ENCODE peak calls at places on chromosome 11, in four cellular contexts. One of them, this sample, is unnamed. For H3K4me1, the result is how much of the 10 kb centered on the place peaks cover.

GRCh38 chr11:100918551-100919500 is 210.8 kb downstream of the PGR start:
- DNase-seq in cardiac muscle cell: no peak
- DNase-seq in neural progenitor cell: peak
- DNase-seq in body of pancreas: no peak
- DNase-seq in this sample: peak

GRCh38 chr11:61618991-61619390 is 38.1 kb upstream of the SYT7 start:
- DNase-seq in cardiac muscle cell: no peak
- DNase-seq in neural progenitor cell: no peak
- DNase-seq in body of pancreas: no peak
- DNase-seq in this sample: no peak

GRCh38 chr11:73225001-73225686 is 7.1 kb downstream of the P2RY2 start:
- DNase-seq in cardiac muscle cell: peak
- DNase-seq in neural progenitor cell: peak
- DNase-seq in body of pancreas: no peak
- DNase-seq in this sample: no peak

GRCh38 chr11:44178381-44178780 is 82.9 kb downstream of the EXT2 start:
- DNase-seq in cardiac muscle cell: peak
- DNase-seq in neural progenitor cell: peak
- DNase-seq in body of pancreas: no peak
- DNase-seq in this sample: peak

GRCh38 chr11:121494355-121495099 is 41.8 kb upstream of the SORL1-AS1 start:
- DNase-seq in cardiac muscle cell: no peak
- DNase-seq in neural progenitor cell: no peak
- DNase-seq in body of pancreas: no peak
- DNase-seq in this sample: no peak

GRCh38 chr11:17379383-17380180 is 8.9 kb downstream of the KCNJ11 start:
- DNase-seq in cardiac muscle cell: no peak
- DNase-seq in neural progenitor cell: no peak
- DNase-seq in body of pancreas: no peak
- DNase-seq in this sample: no peak

GRCh38 chr11:17129003-17129402 is 51.5 kb upstream of the RPS13 start:
- DNase-seq in cardiac muscle cell: no peak
- DNase-seq in neural progenitor cell: no peak
- DNase-seq in body of pancreas: no peak
- DNase-seq in this sample: no peak

GRCh38 chr11:45017329-45017728 is 66.6 kb upstream of the TP53I11 start:
- DNase-seq in cardiac muscle cell: peak
- DNase-seq in neural progenitor cell: peak
- DNase-seq in body of pancreas: no peak
- DNase-seq in this sample: no peak

GRCh38 chr11:126405374-126405773 is 49.9 kb downstream of the ST3GAL4 start:
- DNase-seq in cardiac muscle cell: no peak
- DNase-seq in neural progenitor cell: no peak
- DNase-seq in body of pancreas: no peak
- DNase-seq in this sample: no peak

GRCh38 chr11:120820040-120820439 is 203.9 kb upstream of the TBCEL start:
- DNase-seq in cardiac muscle cell: no peak
- DNase-seq in neural progenitor cell: no peak
- DNase-seq in body of pancreas: no peak
- DNase-seq in this sample: no peak

GRCh38 chr11:11069741-11070550 is 212.1 kb upstream of the ZBED5 start:
- DNase-seq in cardiac muscle cell: no peak
- DNase-seq in neural progenitor cell: peak
- DNase-seq in body of pancreas: no peak
- DNase-seq in this sample: no peak
- H3K4me1 ChIP-seq in cardiac muscle cell: under half
- H3K4me1 ChIP-seq in neural progenitor cell: under half
- H3K4me1 ChIP-seq in body of pancreas: under half
- H3K4me1 ChIP-seq in this sample: under half

DNA sequence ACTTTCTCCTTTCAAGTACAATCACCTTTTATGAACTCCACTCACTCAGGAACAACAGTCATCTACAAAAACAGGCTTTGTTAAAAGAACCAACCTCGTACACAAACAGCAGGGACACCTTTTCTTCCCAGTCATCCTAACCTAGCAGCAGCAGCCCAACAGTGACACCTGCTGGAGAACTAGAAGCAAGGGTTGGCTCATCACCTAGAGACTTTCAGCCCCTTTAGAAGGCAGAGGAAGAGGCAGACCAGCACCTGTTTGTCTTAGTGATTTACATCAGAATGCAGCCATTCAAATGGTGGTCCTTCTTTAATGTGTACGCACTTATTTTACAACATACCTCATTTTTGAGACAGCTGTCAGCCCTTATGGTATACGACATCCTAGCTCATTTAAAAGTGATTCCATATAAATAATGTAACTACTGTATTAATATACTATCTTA is 56.0 kb downstream of the AMBRA1 start:
- DNase-seq in cardiac muscle cell: peak
- DNase-seq in neural progenitor cell: peak
- DNase-seq in body of pancreas: peak
- DNase-seq in this sample: peak
- H3K4me3 ChIP-seq in cardiac muscle cell: no peak
- H3K4me3 ChIP-seq in neural progenitor cell: no peak
- H3K4me3 ChIP-seq in body of pancreas: no peak
- H3K4me3 ChIP-seq in this sample: no peak

GRCh38 chr11:118876261-118876660 is 7.4 kb upstream of the CXCR5 start:
- DNase-seq in cardiac muscle cell: no peak
- DNase-seq in neural progenitor cell: no peak
- DNase-seq in body of pancreas: no peak
- DNase-seq in this sample: no peak
- H3K27ac ChIP-seq in cardiac muscle cell: no peak
- H3K27ac ChIP-seq in neural progenitor cell: no peak
- H3K27ac ChIP-seq in body of pancreas: no peak
- H3K27ac ChIP-seq in this sample: no peak

GRCh38 chr11:66113132-66113856 is 43.2 kb downstream of the PACS1 start:
- DNase-seq in cardiac muscle cell: no peak
- DNase-seq in neural progenitor cell: no peak
- DNase-seq in body of pancreas: no peak
- DNase-seq in this sample: no peak

GRCh38 chr11:66109294-66109693 is 39.2 kb downstream of the PACS1 start:
- DNase-seq in cardiac muscle cell: no peak
- DNase-seq in neural progenitor cell: no peak
- DNase-seq in body of pancreas: no peak
- DNase-seq in this sample: no peak

GRCh38 chr11:66112041-66112491 is 42.0 kb downstream of the PACS1 start:
- DNase-seq in cardiac muscle cell: no peak
- DNase-seq in neural progenitor cell: no peak
- DNase-seq in body of pancreas: no peak
- DNase-seq in this sample: no peak

GRCh38 chr11:66112640-66113098 is 42.6 kb downstream of the PACS1 start:
- DNase-seq in cardiac muscle cell: no peak
- DNase-seq in neural progenitor cell: no peak
- DNase-seq in body of pancreas: peak
- DNase-seq in this sample: no peak

GRCh38 chr11:66111158-66111557 is 41.1 kb downstream of the PACS1 start:
- DNase-seq in cardiac muscle cell: no peak
- DNase-seq in neural progenitor cell: no peak
- DNase-seq in body of pancreas: no peak
- DNase-seq in this sample: no peak
- H3K4me1 ChIP-seq in cardiac muscle cell: under half
- H3K4me1 ChIP-seq in neural progenitor cell: under half
- H3K4me1 ChIP-seq in body of pancreas: under half
- H3K4me1 ChIP-seq in this sample: under half

GRCh38 chr11:92890836-92891235 is 78.6 kb upstream of the MTNR1B start:
- DNase-seq in cardiac muscle cell: no peak
- DNase-seq in neural progenitor cell: no peak
- DNase-seq in body of pancreas: no peak
- DNase-seq in this sample: no peak

GRCh38 chr11:92885600-92885999 is 83.9 kb upstream of the MTNR1B start:
- DNase-seq in cardiac muscle cell: no peak
- DNase-seq in neural progenitor cell: no peak
- DNase-seq in body of pancreas: no peak
- DNase-seq in this sample: no peak

GRCh38 chr11:92892769-92893168 is 76.7 kb upstream of the MTNR1B start:
- DNase-seq in cardiac muscle cell: no peak
- DNase-seq in neural progenitor cell: no peak
- DNase-seq in body of pancreas: no peak
- DNase-seq in this sample: no peak

GRCh38 chr11:92886243-92886905 is 83.1 kb upstream of the MTNR1B start:
- DNase-seq in cardiac muscle cell: peak
- DNase-seq in neural progenitor cell: peak
- DNase-seq in body of pancreas: peak
- DNase-seq in this sample: peak

DNA sequence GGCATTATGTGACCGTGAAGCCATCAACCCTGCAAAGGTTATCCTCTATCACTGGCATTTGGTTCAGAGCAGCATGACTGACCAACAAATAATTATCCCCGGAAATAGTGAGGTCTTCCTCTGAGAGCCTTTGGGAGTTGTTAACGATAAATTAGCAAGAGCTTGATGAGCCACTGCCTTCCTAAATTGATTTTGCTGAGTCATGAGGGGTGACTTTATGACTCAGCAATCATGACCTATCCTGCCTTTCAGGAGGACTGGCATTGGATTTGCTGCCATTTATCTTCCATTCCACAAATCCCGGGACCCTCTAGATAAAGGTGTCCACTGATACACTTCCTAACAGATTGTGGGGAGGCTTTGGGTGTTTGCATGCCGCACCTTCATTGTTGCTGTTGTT is 80.8 kb upstream of the MTNR1B start:
- DNase-seq in cardiac muscle cell: no peak
- DNase-seq in neural progenitor cell: no peak
- DNase-seq in body of pancreas: no peak
- DNase-seq in this sample: no peak
- H3K4me3 ChIP-seq in cardiac muscle cell: no peak
- H3K4me3 ChIP-seq in neural progenitor cell: no peak
- H3K4me3 ChIP-seq in body of pancreas: no peak
- H3K4me3 ChIP-seq in this sample: no peak

GRCh38 chr11:56911312-56911711 is 77.4 kb upstream of the OR5AK2 start:
- DNase-seq in cardiac muscle cell: no peak
- DNase-seq in neural progenitor cell: no peak
- DNase-seq in body of pancreas: no peak
- DNase-seq in this sample: no peak
- H3K27ac ChIP-seq in cardiac muscle cell: no peak
- H3K27ac ChIP-seq in neural progenitor cell: no peak
- H3K27ac ChIP-seq in body of pancreas: no peak
- H3K27ac ChIP-seq in this sample: no peak

GRCh38 chr11:93540337-93540736 is 2.9 kb downstream of the SMCO4 start:
- DNase-seq in cardiac muscle cell: no peak
- DNase-seq in neural progenitor cell: no peak
- DNase-seq in body of pancreas: no peak
- DNase-seq in this sample: no peak

GRCh38 chr11:93541154-93541553 is 2.0 kb downstream of the SMCO4 start:
- DNase-seq in cardiac muscle cell: no peak
- DNase-seq in neural progenitor cell: no peak
- DNase-seq in body of pancreas: no peak
- DNase-seq in this sample: no peak

GRCh38 chr11:93537022-93537421 is 6.2 kb downstream of the SMCO4 start:
- DNase-seq in cardiac muscle cell: no peak
- DNase-seq in neural progenitor cell: no peak
- DNase-seq in body of pancreas: peak
- DNase-seq in this sample: no peak

GRCh38 chr11:93536346-93536871 is 6.8 kb downstream of the SMCO4 start:
- DNase-seq in cardiac muscle cell: no peak
- DNase-seq in neural progenitor cell: no peak
- DNase-seq in body of pancreas: no peak
- DNase-seq in this sample: no peak

DNA sequence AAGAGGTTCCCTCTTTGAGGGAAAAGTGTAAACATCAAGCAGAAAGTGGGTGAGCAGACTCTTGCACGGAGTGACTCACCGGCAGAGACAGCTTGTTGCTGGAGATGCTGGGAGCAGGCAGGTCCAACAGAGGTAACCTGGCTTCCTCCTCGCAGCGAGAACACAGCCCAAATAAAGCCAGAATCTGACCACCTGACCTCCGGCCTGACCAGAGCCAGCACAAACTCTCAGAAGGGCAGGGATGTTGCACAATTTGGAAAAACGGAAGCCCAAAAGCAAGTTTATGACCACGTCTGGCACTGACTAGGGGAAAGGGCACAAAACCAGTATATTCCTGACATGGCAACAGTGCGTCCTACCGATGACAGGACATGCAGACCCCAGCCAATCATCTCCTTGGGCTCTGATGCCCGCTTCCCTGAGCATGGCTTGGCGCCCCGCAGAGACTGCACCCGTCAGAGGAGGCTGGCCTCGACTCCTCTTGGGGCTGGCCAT is 5.4 kb downstream of the SMCO4 start:
- DNase-seq in cardiac muscle cell: no peak
- DNase-seq in neural progenitor cell: no peak
- DNase-seq in body of pancreas: peak
- DNase-seq in this sample: no peak
- H3K4me1 ChIP-seq in cardiac muscle cell: half or more
- H3K4me1 ChIP-seq in neural progenitor cell: under half
- H3K4me1 ChIP-seq in body of pancreas: under half
- H3K4me1 ChIP-seq in this sample: under half